ENCODE peak calls at places on chromosomes 6 and 20, in seven cellular contexts. B, R, G, S, A, L and T are unnamed samples.

GRCh38 chr20:44392776-44393607 is 37.5 kb downstream of the HNF4A start:
- DNase-seq in R (no peak), A (no peak), S (no peak), B (no peak), G (no peak), L (no peak), T (no peak)

GRCh38 chr6:1094306-1094705 is 217.6 kb upstream of the FOXQ1 start:
- DNase-seq in B (no peak), G (no peak), A (no peak), S (peak; percentile 80), R (peak; percentile 23), L (no peak), T (no peak)

GRCh38 chr6:158047563-158048323 is 66.1 kb downstream of the SYNJ2 start:
- DNase-seq in L (no peak), S (no peak), B (no peak), R (no peak), A (no peak), G (no peak), T (no peak)

GRCh38 chr20:46696791-46697279 is 7.6 kb upstream of the TP53RK start:
- DNase-seq in S (no peak), A (no peak), B (no peak), R (no peak), L (no peak), G (no peak), T (no peak)

GRCh38 chr6:145559836-145560235 is 175.5 kb downstream of the EPM2A start:
- DNase-seq in G (no peak), R (no peak), L (no peak), S (no peak), B (no peak), A (no peak), T (no peak)

GRCh38 chr6:37299990-37300389 is 42.0 kb upstream of the TMEM217 start:
- DNase-seq in S (no peak), G (no peak), A (no peak), L (no peak), R (no peak), B (no peak), T (no peak)

GRCh38 chr6:63872233-63872632 is 236.6 kb downstream of the PHF3 start:
- DNase-seq in R (no peak), G (no peak), S (no peak), A (no peak), B (no peak), L (no peak), T (no peak)

GRCh38 chr6:16345449-16346330 is 107.3 kb downstream of the GMPR start:
- DNase-seq in A (no peak), R (peak; percentile 91), G (peak; percentile 65), S (peak; percentile 79), L (no peak), B (peak; percentile 61), T (peak; percentile 89)

GRCh38 chr6:154232013-154232920 is 124.3 kb downstream of the IPCEF1 start:
- DNase-seq in G (no peak), L (no peak), S (peak; percentile 11), A (no peak), B (no peak), R (no peak), T (no peak)